ENCODE peak calls at places on chromosomes 4 and X, in nine cellular contexts. B, Z, E, P, I, W, K, D and J are unnamed samples.

GRCh38 chr4:114599231-114600065 is 841 bp downstream of the UGT8 start:
- DNase-seq in Z (no peak), D (no peak), I (no peak), K (no peak), B (peak), E (peak), W (no peak), P (no peak), J (no peak)

GRCh38 chrX:53086464-53086863 is 4.3 kb downstream of the TSPYL2 start:
- DNase-seq in P (peak), E (peak), Z (peak), D (no peak), K (no peak), W (no peak), B (peak), I (peak), J (no peak)

GRCh38 chrX:46791927-46792825 is 33.3 kb upstream of the SLC9A7 start:
- DNase-seq in B (no peak), Z (no peak), K (no peak), D (no peak), P (no peak), E (peak), W (peak), I (peak), J (no peak)

GRCh38 chr4:104494822-104495559 is at the start of gene CXXC4:
- DNase-seq in Z (peak), D (peak), P (peak), B (peak), E (peak), I (peak), K (peak), W (peak), J (no peak)

GRCh38 chrX:132493095-132493494 is 4.3 kb upstream of the MBNL3 start:
- DNase-seq in W (no peak), K (no peak), E (no peak), B (no peak), D (no peak), Z (no peak), I (no peak), P (no peak), J (no peak)

GRCh38 chrX:25941559-25942250 is 196.4 kb upstream of the MAGEB18 start:
- DNase-seq in W (no peak), P (no peak), I (no peak), K (no peak), Z (no peak), E (no peak), B (no peak), D (no peak), J (no peak)

GRCh38 chr4:112213850-112214249 is 17.7 kb upstream of the AP1AR start:
- DNase-seq in K (no peak), B (no peak), D (no peak), P (no peak), W (no peak), I (no peak), Z (no peak), E (no peak), J (no peak)

GRCh38 chr4:173866289-173866688 is 336.3 kb upstream of the HAND2 start:
- DNase-seq in W (no peak), I (no peak), D (no peak), K (no peak), P (no peak), Z (no peak), B (no peak), E (no peak), J (no peak)

GRCh38 chrX:9231491-9231890 is 197.6 kb upstream of the FAM9B start:
- DNase-seq in Z (no peak), W (peak), I (no peak), E (no peak), K (no peak), P (no peak), D (no peak), B (no peak), J (no peak)

GRCh38 chr4:9867746-9868425 is 86.5 kb downstream of the DRD5 start:
- DNase-seq in W (no peak), P (no peak), D (no peak), I (no peak), Z (no peak), E (no peak), K (no peak), B (no peak), J (no peak)

GRCh38 chr4:8688041-8688907 is 95.7 kb downstream of the CPZ start:
- DNase-seq in W (peak), E (no peak), B (peak), P (peak), D (peak), I (no peak), K (peak), Z (no peak), J (no peak)

GRCh38 chr4:31548823-31549222 is 828.7 kb downstream of the PCDH7 start:
- DNase-seq in Z (no peak), I (no peak), B (no peak), D (no peak), P (no peak), K (no peak), E (no peak), W (no peak), J (no peak)

GRCh38 chr4:76012388-76012801 is 5.1 kb upstream of the CXCL9 start:
- DNase-seq in D (no peak), E (no peak), W (no peak), K (no peak), B (no peak), Z (no peak), P (no peak), I (no peak), J (no peak)

GRCh38 chrX:2696698-2697215 is 5.7 kb downstream of the CD99 start:
- DNase-seq in B (no peak), E (no peak), W (peak), Z (no peak), K (no peak), D (no peak), I (no peak), P (no peak), J (no peak)

GRCh38 chr4:144579411-144580020 is 66.4 kb upstream of the HHIP start:
- DNase-seq in E (no peak), Z (no peak), K (no peak), D (no peak), W (peak), I (no peak), P (no peak), B (no peak), J (no peak)

GRCh38 chr4:37837446-37837845 is 11.0 kb downstream of the PGM2 start:
- DNase-seq in Z (no peak), P (no peak), B (no peak), W (no peak), E (no peak), I (no peak), D (no peak), K (no peak), J (no peak)

GRCh38 chrX:3584415-3584996 is 128.9 kb downstream of the PRKX start:
- DNase-seq in D (no peak), K (no peak), E (no peak), I (no peak), B (no peak), P (no peak), W (no peak), Z (no peak), J (no peak)

GRCh38 chr4:177125656-177126055 is 184.0 kb upstream of the NEIL3 start:
- DNase-seq in Z (no peak), B (no peak), W (no peak), P (no peak), D (no peak), E (no peak), K (no peak), I (no peak), J (no peak)

GRCh38 chr4:74523076-74523475 is 78.1 kb downstream of the AREG start:
- DNase-seq in D (no peak), Z (no peak), W (no peak), E (no peak), P (no peak), I (no peak), B (no peak), K (no peak), J (no peak)

GRCh38 chr4:663046-663437 is 11.0 kb downstream of the ATP5ME start:
- DNase-seq in Z (peak), D (no peak), W (no peak), P (no peak), E (no peak), B (no peak), K (no peak), I (no peak), J (no peak)

GRCh38 chr4:84451546-84451945 is 47.5 kb downstream of the NKX6-1 start:
- DNase-seq in Z (no peak), K (no peak), I (no peak), B (no peak), D (no peak), E (no peak), W (peak), P (no peak), J (no peak)

GRCh38 chr4:84456157-84456556 is 42.9 kb downstream of the NKX6-1 start:
- DNase-seq in K (no peak), B (no peak), Z (no peak), D (no peak), P (no peak), I (no peak), E (no peak), W (no peak), J (no peak)

GRCh38 chr4:84455697-84456096 is 43.4 kb downstream of the NKX6-1 start:
- DNase-seq in I (no peak), W (no peak), D (no peak), Z (no peak), K (no peak), P (no peak), E (no peak), B (no peak), J (no peak)
- TF ChIP-seq EP300 in I (no peak), W (no peak), D (no peak), Z (no peak), K (no peak), P (no peak), E (no peak), B (no peak), J (no peak)

GRCh38 chrX:72133851-72134546 is 2.3 kb upstream of the RTL5 start:
- DNase-seq in D (no peak), E (no peak), W (no peak), K (no peak), B (no peak), P (no peak), I (no peak), Z (no peak), J (no peak)

GRCh38 chrX:72139538-72139937 is 7.8 kb upstream of the RTL5 start:
- DNase-seq in K (no peak), E (no peak), B (no peak), D (no peak), W (no peak), I (no peak), P (no peak), Z (no peak), J (no peak)

GRCh38 chrX:72141372-72142004 is 9.8 kb upstream of the RTL5 start:
- DNase-seq in D (no peak), B (no peak), Z (no peak), I (no peak), E (no peak), W (no peak), P (no peak), K (no peak), J (no peak)

GRCh38 chrX:72142094-72142843 is 10.6 kb upstream of the RTL5 start:
- DNase-seq in K (no peak), I (no peak), D (no peak), B (no peak), P (no peak), E (no peak), Z (no peak), W (no peak), J (no peak)

GRCh38 chrX:72137846-72138455 is 6.2 kb upstream of the RTL5 start:
- DNase-seq in Z (no peak), E (no peak), K (no peak), B (no peak), I (no peak), P (no peak), W (no peak), D (no peak), J (no peak)
- TF ChIP-seq POLR2A in Z (no peak), E (no peak), K (no peak), B (no peak), I (no peak), P (no peak), W (no peak), D (no peak), J (no peak)

DNA sequence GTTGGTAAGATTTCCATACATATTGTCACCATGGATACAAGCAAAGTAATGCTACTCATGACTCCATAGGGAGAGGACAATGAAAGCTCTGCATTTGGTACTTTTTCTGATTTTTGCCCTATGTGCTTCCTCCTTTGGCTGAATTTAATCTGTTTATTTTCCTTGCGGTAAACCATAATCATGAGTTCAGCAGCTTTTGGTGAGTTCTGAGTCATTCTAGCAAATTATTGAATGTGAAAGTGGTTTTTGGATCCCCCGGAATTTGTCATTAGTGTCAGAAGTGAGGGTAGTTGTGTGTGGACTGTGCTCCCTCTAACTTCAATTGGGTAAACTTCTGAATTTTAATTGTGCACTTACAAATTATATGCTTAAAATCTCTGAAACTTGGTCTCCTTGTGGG is 170.3 kb downstream of the MOSPD2 start:
- DNase-seq in K (no peak), W (no peak), E (no peak), B (no peak), I (no peak), D (no peak), Z (no peak), P (no peak), J (no peak)
- TF ChIP-seq EP300 in K (no peak), W (no peak), E (no peak), B (no peak), I (no peak), D (no peak), Z (no peak), P (no peak), J (no peak)

DNA sequence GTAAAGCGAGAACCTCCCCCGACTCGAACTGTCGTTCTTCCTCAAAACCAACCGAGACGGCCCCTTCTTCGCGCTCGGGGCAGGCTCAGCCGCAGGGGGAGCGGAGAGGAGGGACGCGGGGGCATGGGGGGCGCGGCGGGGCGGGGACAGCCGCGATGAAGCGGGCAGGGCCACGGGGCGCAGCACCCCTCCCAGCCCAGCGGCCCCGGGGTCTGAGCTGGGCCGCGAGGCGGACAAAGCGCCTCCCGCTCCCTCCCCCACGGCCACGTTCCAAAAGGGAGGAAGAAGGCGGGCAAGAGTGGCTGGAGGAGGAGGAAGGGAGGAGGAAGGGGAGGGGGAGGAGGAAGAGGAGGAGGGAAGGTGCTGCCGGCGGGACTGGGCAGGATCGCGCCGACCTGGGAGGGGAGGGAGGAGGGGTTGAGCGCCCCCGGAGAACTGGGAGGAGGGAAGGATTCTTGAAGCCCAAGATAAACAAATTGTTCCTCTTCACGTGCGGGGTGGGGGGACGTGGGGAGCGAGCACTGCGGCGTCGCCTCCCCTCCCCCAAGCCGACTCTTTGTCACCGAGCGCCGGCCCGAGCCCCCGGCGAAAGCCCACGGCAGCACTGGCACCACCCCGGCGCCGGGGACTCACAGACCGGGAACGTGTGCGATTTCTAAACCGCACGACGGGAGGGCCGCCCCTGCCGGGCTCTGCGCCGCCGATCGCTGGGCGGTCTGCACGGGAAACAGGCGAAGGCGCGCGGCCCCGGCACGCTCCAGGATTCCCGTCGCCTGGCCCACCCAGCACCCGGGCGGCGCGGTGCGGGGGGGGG is 2.9 kb downstream of the MAML3 start:
- DNase-seq in B (peak), E (peak), D (peak), Z (peak), P (peak), I (peak), K (peak), W (peak), J (peak)
- TF ChIP-seq POLR2A in B (peak), E (no peak), D (no peak), Z (peak), P (no peak), I (no peak), K (no peak), W (peak), J (peak)

DNA sequence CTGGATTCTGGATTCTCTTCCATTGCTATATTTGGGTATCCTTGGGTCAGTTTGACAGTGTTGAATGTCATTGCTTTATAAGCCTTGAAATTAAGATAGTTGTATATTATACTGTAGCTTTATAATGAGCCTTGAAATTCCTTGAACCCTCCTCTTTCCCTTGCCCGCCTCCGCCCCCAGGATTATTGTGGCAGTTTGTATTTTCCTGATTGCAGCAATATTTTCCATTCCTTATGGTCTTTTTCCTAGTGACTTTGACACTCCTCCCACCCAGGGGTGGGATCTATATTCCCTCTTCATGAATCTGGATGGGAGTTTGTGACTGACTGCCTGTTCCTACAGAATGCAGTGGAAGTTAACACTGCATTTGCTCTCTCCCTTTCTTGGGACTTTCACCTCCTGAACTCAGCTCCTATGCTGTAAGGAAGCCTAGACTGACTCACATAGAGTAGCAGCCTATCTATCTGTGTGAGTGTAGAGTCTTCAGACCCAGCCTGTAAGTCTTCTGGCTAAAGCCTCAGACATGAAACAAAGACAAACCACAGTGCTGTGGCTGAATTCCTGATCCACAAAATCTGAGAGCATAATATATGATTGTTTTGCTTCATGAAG is 2.2 kb downstream of the FUNDC2 start:
- DNase-seq in E (no peak), I (no peak), K (no peak), W (peak), P (no peak), D (no peak), B (no peak), Z (no peak), J (no peak)
- TF ChIP-seq EP300 in E (no peak), I (no peak), K (no peak), W (no peak), P (no peak), D (no peak), B (no peak), Z (no peak), J (no peak)

DNA sequence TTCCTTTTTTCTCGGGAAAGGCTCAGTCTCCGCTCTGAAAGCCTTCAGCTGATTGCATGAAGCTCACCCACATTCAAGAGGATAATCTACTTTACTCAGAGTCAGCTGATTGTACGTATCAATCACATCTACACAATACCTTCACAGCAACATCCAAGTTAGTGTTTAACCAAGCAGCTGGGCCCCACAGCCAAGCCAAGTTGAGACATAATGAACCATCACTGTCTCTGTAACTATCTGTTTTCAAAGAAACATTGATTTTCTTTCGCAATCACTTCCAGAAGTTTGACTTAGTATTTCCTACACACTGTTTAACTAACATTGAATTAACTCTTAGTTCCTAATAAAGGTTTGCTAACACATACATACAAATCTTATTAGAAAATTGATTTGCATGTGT is 40.3 kb downstream of the RWDD4 start:
- DNase-seq in K (no peak), D (no peak), B (no peak), P (no peak), Z (no peak), E (no peak), I (no peak), W (no peak), J (no peak)
- TF ChIP-seq POLR2A in K (no peak), D (no peak), B (no peak), P (no peak), Z (no peak), E (no peak), I (no peak), W (no peak), J (no peak)

DNA sequence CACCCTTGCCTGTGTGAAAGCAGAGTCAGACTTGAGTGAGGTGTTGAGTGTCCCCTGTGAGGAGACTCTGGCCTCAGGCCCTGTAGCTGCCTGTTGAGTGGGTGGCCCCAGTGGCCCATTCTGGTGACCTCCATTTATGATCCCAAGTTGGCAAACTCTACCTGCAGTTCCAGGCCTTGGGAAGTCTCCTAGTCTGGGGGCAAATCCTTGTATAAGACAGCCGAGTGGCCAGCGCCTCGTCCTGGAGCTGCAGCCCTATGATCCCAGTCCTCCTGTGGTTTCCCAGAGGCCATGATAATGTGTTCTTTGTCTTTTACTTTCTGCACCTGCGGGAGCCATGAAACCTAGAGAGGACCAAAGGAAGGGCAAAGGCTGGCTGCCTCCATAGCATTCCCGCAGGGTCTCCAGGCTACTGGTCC is 58.7 kb downstream of the NBDY start:
- DNase-seq in Z (no peak), I (peak), B (peak), W (no peak), D (peak), K (no peak), P (peak), E (no peak), J (no peak)
- TF ChIP-seq EP300 in Z (no peak), I (no peak), B (no peak), W (no peak), D (no peak), K (no peak), P (no peak), E (no peak), J (no peak)

DNA sequence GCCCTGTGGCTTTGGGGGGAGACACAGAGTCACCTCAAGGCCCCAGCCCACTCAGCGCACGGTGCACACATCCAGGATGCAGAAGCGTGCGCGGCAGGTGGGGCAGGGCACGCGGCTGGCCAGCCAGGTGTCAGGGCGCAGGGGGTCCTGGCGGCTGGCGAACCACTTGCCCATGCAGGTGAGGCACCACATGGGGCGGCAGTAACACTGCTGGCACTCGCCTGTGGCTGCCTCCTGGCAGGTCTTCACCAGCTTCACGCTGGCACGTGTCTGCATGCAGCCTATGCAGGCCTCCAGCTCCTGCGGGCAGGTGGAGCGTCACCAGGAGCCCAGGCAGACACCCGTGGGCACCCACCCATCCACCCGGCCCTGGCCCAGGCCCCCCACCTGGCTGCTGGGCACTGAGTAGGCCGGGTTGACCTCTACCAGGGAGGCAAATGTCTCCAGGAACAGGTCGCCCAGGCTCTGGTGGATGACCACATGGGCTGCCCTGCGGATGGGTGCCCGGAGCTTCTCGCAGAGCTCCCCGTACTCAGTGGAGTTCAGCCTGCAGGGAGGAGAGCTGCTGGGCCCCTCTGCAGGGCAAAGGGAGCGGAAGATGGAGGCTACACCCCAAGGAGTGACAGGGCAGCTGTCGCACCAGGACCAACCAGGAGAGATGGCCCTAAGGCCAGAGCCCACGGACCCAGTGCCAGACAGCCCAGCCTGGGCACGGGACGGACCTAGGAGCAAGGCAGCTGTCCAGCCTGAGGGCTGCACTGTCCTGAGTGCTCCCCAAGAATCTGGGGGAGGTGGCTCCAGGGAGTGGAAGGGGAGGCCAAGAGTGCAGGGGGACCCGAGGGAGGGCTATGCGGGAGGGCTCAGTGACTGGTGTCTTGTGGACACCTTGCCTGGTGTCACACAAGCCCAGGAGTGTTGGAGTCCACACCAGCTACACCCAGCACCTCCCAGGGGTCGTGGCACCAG is 3.7 kb downstream of the TMEM129 start:
- DNase-seq in I (no peak), E (no peak), W (no peak), D (no peak), P (no peak), K (no peak), Z (peak), B (no peak), J (no peak)
- TF ChIP-seq POLR2A in I (no peak), E (no peak), W (no peak), D (no peak), P (no peak), K (no peak), Z (no peak), B (no peak), J (no peak)